ENCODE peak calls at places on chromosomes 4 and X, in six cellular contexts. C is ecto neural progenitor cell; R is activated CD8-positive, alpha-beta memory T cell treated with anti-CD3 and anti-CD28 coated beads for 48 hours; V is T-helper 17 cell; G is iPS-NIHi11; A is T-cell. E is an unnamed sample.
A peak's percentile ranks its signal among the peaks of the same experiment; 100 is the strongest.

GRCh38 chr4:7902101-7902553 is 37.5 kb downstream of the AFAP1 start:
- DNase-seq in C (no peak), R (no peak), V (no peak), G (no peak), A (no peak), E (no peak)

GRCh38 chr4:124530464-124531077 is 182.0 kb downstream of the ANKRD50 start:
- DNase-seq in C (no peak), R (no peak), V (no peak), G (no peak), A (no peak), E (no peak)

GRCh38 chr4:134201216-134202098 is at the start of gene PABPC4L:
- DNase-seq in C (peak; percentile 67), R (no peak), V (no peak), G (peak; percentile 76), A (no peak), E (no peak)

GRCh38 chrX:152641996-152642395 is 4.3 kb downstream of the GABRQ start:
- DNase-seq in C (no peak), R (no peak), V (no peak), G (peak; percentile 23), A (no peak), E (no peak)

GRCh38 chr4:120544838-120545237 is 377.7 kb downstream of the PRDM5 start:
- DNase-seq in C (no peak), R (no peak), V (no peak), G (no peak), A (no peak), E (no peak)

GRCh38 chr4:168664242-168664897 is 167.5 kb downstream of the PALLD start:
- DNase-seq in C (no peak), R (no peak), V (no peak), G (no peak), A (no peak), E (no peak)

GRCh38 chr4:167233523-167234387 is 539 bp downstream of the SPOCK3 start:
- DNase-seq in C (peak; percentile 59), R (no peak), V (no peak), G (peak; percentile 28), A (no peak), E (no peak)

GRCh38 chr4:676871-677235 is 2.5 kb downstream of the MYL5 start:
- DNase-seq in C (no peak), R (no peak), V (no peak), G (no peak), A (no peak), E (no peak)

GRCh38 chrX:95885074-95885473 is 799.6 kb upstream of the DIAPH2 start:
- DNase-seq in C (no peak), R (no peak), V (no peak), G (no peak), A (no peak), E (no peak)

GRCh38 chr4:146379744-146380143 is 142.0 kb downstream of the SLC10A7 start:
- DNase-seq in C (no peak), R (no peak), V (no peak), G (no peak), A (no peak), E (no peak)

GRCh38 chrX:150694738-150695410 is 1.7 kb downstream of the MTMR1 start:
- DNase-seq in C (no peak), R (no peak), V (no peak), G (no peak), A (no peak), E (no peak)

GRCh38 chr4:165204462-165204830 is 2.9 kb upstream of the KLHL2 start:
- DNase-seq in C (no peak), R (no peak), V (no peak), G (no peak), A (no peak), E (no peak)

GRCh38 chrX:135327299-135327698 is 18.0 kb downstream of the ETDC start:
- DNase-seq in C (no peak), R (no peak), V (no peak), G (no peak), A (no peak), E (no peak)

GRCh38 chr4:185244763-185245162 is 35.4 kb downstream of the SNX25 start:
- DNase-seq in C (no peak), R (no peak), V (no peak), G (no peak), A (no peak), E (no peak)

GRCh38 chr4:94827481-94828110 is 69.8 kb downstream of the BMPR1B start:
- DNase-seq in C (no peak), R (no peak), V (no peak), G (no peak), A (no peak), E (no peak)

GRCh38 chr4:166594326-166594946 is 639.9 kb downstream of the SPOCK3 start:
- DNase-seq in C (peak; percentile 58), R (no peak), V (no peak), G (peak; percentile 76), A (no peak), E (no peak)

GRCh38 chrX:153580700-153581386 is 18.1 kb downstream of the CCNQ start:
- DNase-seq in C (no peak), R (no peak), V (no peak), G (peak; percentile 47), A (no peak), E (no peak)

GRCh38 chr4:142411993-142412392 is 434.1 kb downstream of the INPP4B start:
- DNase-seq in C (no peak), R (no peak), V (no peak), G (no peak), A (no peak), E (no peak)

GRCh38 chr4:7144374-7145290 is 47.7 kb upstream of the SORCS2 start:
- DNase-seq in C (no peak), R (no peak), V (no peak), G (no peak), A (no peak), E (no peak)

GRCh38 chr4:108193891-108194672 is 25.4 kb upstream of the LEF1 start:
- DNase-seq in C (no peak), R (no peak), V (no peak), G (peak; percentile 67), A (no peak), E (no peak)

GRCh38 chr4:104345598-104346242 is 149.0 kb downstream of the CXXC4 start:
- DNase-seq in C (no peak), R (no peak), V (no peak), G (no peak), A (no peak), E (no peak)

GRCh38 chrX:12197030-12197429 is 58.8 kb downstream of the FRMPD4 start:
- DNase-seq in C (no peak), R (no peak), V (no peak), G (no peak), A (no peak), E (no peak)

GRCh38 chr4:30948653-30949052 is 228.5 kb downstream of the PCDH7 start:
- DNase-seq in C (no peak), R (no peak), V (no peak), G (no peak), A (no peak), E (no peak)

GRCh38 chrX:131703646-131704045 is 159.8 kb downstream of the OR13H1 start:
- DNase-seq in C (no peak), R (no peak), V (no peak), G (no peak), A (no peak), E (no peak)

GRCh38 chr4:123304151-123305021 is 92.2 kb upstream of the SPRY1 start:
- DNase-seq in C (peak; percentile 73), R (no peak), V (no peak), G (peak; percentile 66), A (no peak), E (no peak)

GRCh38 chr4:43379001-43379400 is 486.5 kb downstream of the GRXCR1 start:
- DNase-seq in C (no peak), R (no peak), V (no peak), G (no peak), A (no peak), E (no peak)

GRCh38 chrX:45745479-45745878 is 544.8 kb upstream of the DIPK2B start:
- DNase-seq in C (no peak), R (no peak), V (no peak), G (no peak), A (no peak), E (no peak)

E was measured in effector memory CD4-positive, alpha-beta T cell.